ENCODE peak calls at places on chromosomes 7 and 10, in five cellular contexts. L, Z, M, D and U are unnamed samples.

GRCh38 chr7:79785556-79785955 is 332.1 kb upstream of the MAGI2 start:
- DNase-seq in Z (no peak), M (no peak), D (peak), L (no peak), U (no peak)

GRCh38 chr7:143015102-143015501 is 11.8 kb downstream of the OR9A2 start:
- DNase-seq in M (peak), D (no peak), Z (no peak), L (no peak), U (no peak)

GRCh38 chr7:29146888-29147609 is 712 bp upstream of the CPVL start:
- DNase-seq in D (peak), L (no peak), M (no peak), Z (peak), U (no peak)

GRCh38 chr7:103613655-103614642 is 167.9 kb upstream of the SLC26A5 start:
- DNase-seq in Z (peak), M (no peak), D (peak), L (no peak), U (no peak)

GRCh38 chr7:156232931-156233705 is 407.5 kb upstream of the RNF32 start:
- DNase-seq in D (no peak), L (no peak), M (no peak), Z (no peak), U (no peak)

GRCh38 chr7:120311028-120311788 is 38.2 kb downstream of the KCND2 start:
- DNase-seq in M (no peak), Z (no peak), D (no peak), L (no peak), U (no peak)

GRCh38 chr10:2949948-2950354 is 117.4 kb upstream of the PFKP start:
- DNase-seq in L (peak), Z (no peak), M (no peak), D (peak), U (no peak)

GRCh38 chr10:108544500-108545120 is 1378.7 kb downstream of the XPNPEP1 start:
- DNase-seq in D (peak), L (peak), Z (peak), M (no peak), U (peak)

GRCh38 chr7:26493737-26494423 is 202.2 kb downstream of the SNX10 start:
- DNase-seq in Z (peak), L (no peak), M (no peak), D (no peak), U (no peak)

GRCh38 chr10:4405828-4406227 is 420.2 kb upstream of the AKR1E2 start:
- DNase-seq in D (no peak), Z (no peak), L (no peak), M (no peak), U (no peak)

GRCh38 chr10:51083280-51083986 is 9.1 kb downstream of the PRKG1 start:
- DNase-seq in L (no peak), D (peak), Z (no peak), M (no peak), U (no peak)

GRCh38 chr7:92057375-92057774 is 76.9 kb downstream of the CYP51A1 start:
- DNase-seq in L (no peak), D (no peak), Z (no peak), M (no peak), U (no peak)

GRCh38 chr7:139631520-139632031 is 108.1 kb downstream of the CLEC2L start:
- DNase-seq in L (no peak), D (no peak), Z (no peak), M (no peak), U (no peak)

GRCh38 chr10:78597791-78598555 is 470.8 kb upstream of the ZMIZ1 start:
- DNase-seq in Z (no peak), L (no peak), M (no peak), D (no peak), U (no peak)

GRCh38 chr7:102918865-102919264 is 6.1 kb downstream of the LRRC17 start:
- DNase-seq in L (no peak), M (no peak), Z (no peak), D (peak), U (no peak)

GRCh38 chr7:43522406-43523156 is 60.3 kb upstream of the STK17A start:
- DNase-seq in L (no peak), D (peak), M (no peak), Z (no peak), U (no peak)

GRCh38 chr7:124680304-124680703 is 85.3 kb downstream of the GPR37 start:
- DNase-seq in L (no peak), D (no peak), Z (no peak), M (no peak), U (no peak)

GRCh38 chr7:155349601-155350331 is 52.1 kb downstream of the INSIG1 start:
- DNase-seq in L (no peak), Z (no peak), M (no peak), D (no peak), U (peak)

GRCh38 chr10:121244791-121245190 is 353.5 kb downstream of the FGFR2 start:
- DNase-seq in L (no peak), M (no peak), D (peak), Z (no peak), U (no peak)

GRCh38 chr10:50332108-50332846 is 81.0 kb upstream of the ASAH2 start:
- DNase-seq in L (no peak), M (no peak), Z (no peak), D (no peak), U (no peak)